ENCODE peak calls at places on chromosome 5, in ten cellular contexts. One of them, this sample, is unnamed.

GRCh38 chr5:94025788-94026473 is 284.5 kb upstream of the POU5F2 start:
- DNase-seq in activated CD8-positive, alpha-beta memory T cell treated with anti-CD3 and anti-CD28 coated beads, Interleukin-2, amount 50 U/mL, for 48 hours: no peak
- DNase-seq in HS-27A: no peak
- DNase-seq in A549: no peak
- DNase-seq in NCI-H1417: no peak
- DNase-seq in SK-MEL-5: peak
- DNase-seq in RPMI7951: no peak
- DNase-seq in mesenchymal stem cell: no peak
- DNase-seq in SHP77: no peak
- DNase-seq in NCI-H1105: no peak
- DNase-seq in this sample: no peak

GRCh38 chr5:23466401-23466886 is 41.0 kb upstream of the PRDM9 start:
- DNase-seq in SHP77: peak
- DNase-seq in mesenchymal stem cell: peak
- DNase-seq in A549: peak
- DNase-seq in activated CD8-positive, alpha-beta memory T cell treated with anti-CD3 and anti-CD28 coated beads, Interleukin-2, amount 50 U/mL, for 48 hours: no peak
- DNase-seq in RPMI7951: peak
- DNase-seq in NCI-H1417: no peak
- DNase-seq in HS-27A: no peak
- DNase-seq in NCI-H1105: no peak
- DNase-seq in SK-MEL-5: peak
- DNase-seq in this sample: no peak

GRCh38 chr5:1354491-1355033 is 9.7 kb upstream of the CLPTM1L start:
- DNase-seq in HS-27A: no peak
- DNase-seq in RPMI7951: no peak
- DNase-seq in A549: no peak
- DNase-seq in SK-MEL-5: no peak
- DNase-seq in NCI-H1105: no peak
- DNase-seq in mesenchymal stem cell: no peak
- DNase-seq in activated CD8-positive, alpha-beta memory T cell treated with anti-CD3 and anti-CD28 coated beads, Interleukin-2, amount 50 U/mL, for 48 hours: no peak
- DNase-seq in NCI-H1417: no peak
- DNase-seq in SHP77: no peak
- DNase-seq in this sample: no peak

GRCh38 chr5:64339776-64340175 is 166.0 kb upstream of the RGS7BP start:
- DNase-seq in activated CD8-positive, alpha-beta memory T cell treated with anti-CD3 and anti-CD28 coated beads, Interleukin-2, amount 50 U/mL, for 48 hours: no peak
- DNase-seq in NCI-H1417: no peak
- DNase-seq in RPMI7951: no peak
- DNase-seq in NCI-H1105: no peak
- DNase-seq in mesenchymal stem cell: no peak
- DNase-seq in HS-27A: no peak
- DNase-seq in SK-MEL-5: no peak
- DNase-seq in SHP77: no peak
- DNase-seq in A549: no peak
- DNase-seq in this sample: no peak

GRCh38 chr5:158013939-158014338 is 155.0 kb upstream of the CLINT1 start:
- DNase-seq in NCI-H1105: no peak
- DNase-seq in mesenchymal stem cell: no peak
- DNase-seq in SK-MEL-5: peak
- DNase-seq in RPMI7951: peak
- DNase-seq in SHP77: no peak
- DNase-seq in HS-27A: no peak
- DNase-seq in A549: peak
- DNase-seq in NCI-H1417: peak
- DNase-seq in activated CD8-positive, alpha-beta memory T cell treated with anti-CD3 and anti-CD28 coated beads, Interleukin-2, amount 50 U/mL, for 48 hours: no peak
- DNase-seq in this sample: no peak

GRCh38 chr5:36529142-36529541 is 77.3 kb upstream of the SLC1A3 start:
- DNase-seq in NCI-H1105: no peak
- DNase-seq in NCI-H1417: no peak
- DNase-seq in HS-27A: no peak
- DNase-seq in SK-MEL-5: no peak
- DNase-seq in mesenchymal stem cell: no peak
- DNase-seq in A549: no peak
- DNase-seq in RPMI7951: no peak
- DNase-seq in SHP77: no peak
- DNase-seq in activated CD8-positive, alpha-beta memory T cell treated with anti-CD3 and anti-CD28 coated beads, Interleukin-2, amount 50 U/mL, for 48 hours: no peak
- DNase-seq in this sample: no peak

GRCh38 chr5:172097356-172097755 is 90.7 kb downstream of the STK10 start:
- DNase-seq in NCI-H1417: no peak
- DNase-seq in activated CD8-positive, alpha-beta memory T cell treated with anti-CD3 and anti-CD28 coated beads, Interleukin-2, amount 50 U/mL, for 48 hours: no peak
- DNase-seq in HS-27A: no peak
- DNase-seq in RPMI7951: no peak
- DNase-seq in mesenchymal stem cell: peak
- DNase-seq in SK-MEL-5: no peak
- DNase-seq in SHP77: no peak
- DNase-seq in A549: no peak
- DNase-seq in NCI-H1105: no peak
- DNase-seq in this sample: no peak

GRCh38 chr5:149118463-149118862 is 22.8 kb upstream of the ABLIM3 start:
- DNase-seq in activated CD8-positive, alpha-beta memory T cell treated with anti-CD3 and anti-CD28 coated beads, Interleukin-2, amount 50 U/mL, for 48 hours: no peak
- DNase-seq in RPMI7951: peak
- DNase-seq in NCI-H1417: no peak
- DNase-seq in HS-27A: no peak
- DNase-seq in mesenchymal stem cell: no peak
- DNase-seq in SHP77: no peak
- DNase-seq in A549: no peak
- DNase-seq in SK-MEL-5: no peak
- DNase-seq in NCI-H1105: no peak
- DNase-seq in this sample: no peak

GRCh38 chr5:153573326-153574033 is 83.0 kb downstream of the GRIA1 start:
- DNase-seq in SHP77: no peak
- DNase-seq in NCI-H1105: peak
- DNase-seq in activated CD8-positive, alpha-beta memory T cell treated with anti-CD3 and anti-CD28 coated beads, Interleukin-2, amount 50 U/mL, for 48 hours: no peak
- DNase-seq in SK-MEL-5: no peak
- DNase-seq in HS-27A: no peak
- DNase-seq in NCI-H1417: peak
- DNase-seq in mesenchymal stem cell: no peak
- DNase-seq in RPMI7951: no peak
- DNase-seq in A549: no peak
- DNase-seq in this sample: no peak

GRCh38 chr5:92627186-92627585 is 953.8 kb downstream of the NR2F1-AS1 start:
- DNase-seq in HS-27A: no peak
- DNase-seq in NCI-H1417: no peak
- DNase-seq in RPMI7951: no peak
- DNase-seq in NCI-H1105: no peak
- DNase-seq in activated CD8-positive, alpha-beta memory T cell treated with anti-CD3 and anti-CD28 coated beads, Interleukin-2, amount 50 U/mL, for 48 hours: no peak
- DNase-seq in SHP77: no peak
- DNase-seq in mesenchymal stem cell: no peak
- DNase-seq in A549: no peak
- DNase-seq in SK-MEL-5: no peak
- DNase-seq in this sample: no peak